ENCODE peak calls at places on chromosomes 16 and 17, in five cellular contexts. V, B, I, J and T are unnamed samples.

GRCh38 chr16:70701036-70701435 is 15.2 kb upstream of the MTSS2 start:
- ATAC-seq in V (no peak), B (no peak), I (no peak), J (no peak), T (no peak)

GRCh38 chr17:82351713-82352488 is 7.1 kb upstream of the TEX19 start:
- ATAC-seq in V (peak; percentile 93), B (peak; percentile 85), I (peak; percentile 72), J (peak; percentile 85), T (peak; percentile 87)

GRCh38 chr16:23859713-23860269 is 24.0 kb downstream of the PRKCB start:
- ATAC-seq in V (no peak), B (no peak), I (no peak), J (no peak), T (no peak)

GRCh38 chr17:51595965-51596364 is 335.6 kb downstream of the UTP18 start:
- ATAC-seq in V (no peak), B (no peak), I (no peak), J (no peak), T (no peak)

GRCh38 chr16:53478965-53479364 is 24.0 kb downstream of the AKTIP start:
- ATAC-seq in V (no peak), B (no peak), I (no peak), J (no peak), T (no peak)

GRCh38 chr17:8606415-8606814 is 24.1 kb downstream of the MYH10 start:
- ATAC-seq in V (peak; percentile 64), B (no peak), I (peak; percentile 73), J (no peak), T (no peak)

GRCh38 chr16:79740153-79740720 is 139.7 kb upstream of the MAF start:
- ATAC-seq in V (no peak), B (no peak), I (no peak), J (no peak), T (no peak)

GRCh38 chr16:67986949-67987348 is 6.7 kb upstream of the DPEP3 start:
- ATAC-seq in V (no peak), B (no peak), I (no peak), J (no peak), T (no peak)

GRCh38 chr17:39704821-39705551 is 5.1 kb downstream of the ERBB2 start:
- ATAC-seq in V (peak; percentile 16), B (no peak), I (peak; percentile 5), J (no peak), T (no peak)